ENCODE peak calls at places on chromosomes 5 and 9, in nine cellular contexts. V is hepatocyte, J is GM23248, A is MM.1S, S is OCI-LY7, K is neural progenitor cell, M is SK-N-SH, O is GM23338, Q is HCT116. H is an unnamed sample.

GRCh38 chr5:83576341-83576740 is 104.8 kb downstream of the VCAN start:
- DNase-seq in M (no peak), A (no peak), S (no peak), J (no peak), Q (no peak), K (no peak), O (no peak), V (no peak), H (peak; percentile 56)

GRCh38 chr9:124248066-124248465 is 9.7 kb upstream of the NEK6 start:
- DNase-seq in O (no peak), A (no peak), Q (no peak), S (no peak), M (no peak), K (no peak), V (no peak), J (no peak), H (no peak)

GRCh38 chr5:73299017-73299630 is 126.1 kb downstream of the TMEM174 start:
- DNase-seq in K (peak; percentile 84), A (no peak), M (peak; percentile 82), S (no peak), Q (no peak), O (peak; percentile 78), V (peak; percentile 34), J (peak; percentile 72), H (peak; percentile 52)

GRCh38 chr5:86833868-86834267 is 216.1 kb downstream of the COX7C start:
- DNase-seq in M (no peak), V (no peak), K (no peak), J (no peak), Q (no peak), S (no peak), A (no peak), O (no peak), H (no peak)

GRCh38 chr5:147538232-147538631 is 28.4 kb upstream of the DPYSL3 start:
- DNase-seq in Q (no peak), K (no peak), O (no peak), S (no peak), J (no peak), V (no peak), A (no peak), M (no peak), H (no peak)

GRCh38 chr5:52693279-52693678 is 94.4 kb upstream of the ITGA1 start:
- DNase-seq in J (peak; percentile 64), O (peak; percentile 57), V (peak; percentile 35), Q (no peak), M (peak; percentile 12), S (peak; percentile 0), A (no peak), K (peak; percentile 50), H (peak; percentile 49)

GRCh38 chr5:443239-444151 is 519 bp downstream of the EXOC3 start:
- DNase-seq in S (peak; percentile 52), K (no peak), Q (no peak), A (peak; percentile 10), J (no peak), O (no peak), V (no peak), M (no peak), H (no peak)

GRCh38 chr5:91296691-91297143 is 86.4 kb downstream of the ARRDC3 start:
- DNase-seq in A (no peak), K (no peak), V (no peak), O (no peak), S (no peak), M (no peak), Q (no peak), J (peak; percentile 93), H (no peak)

GRCh38 chr9:15227491-15227890 is 79.5 kb downstream of the TTC39B start:
- DNase-seq in A (no peak), J (no peak), V (no peak), O (no peak), K (no peak), Q (no peak), M (no peak), S (no peak), H (no peak)

DNA sequence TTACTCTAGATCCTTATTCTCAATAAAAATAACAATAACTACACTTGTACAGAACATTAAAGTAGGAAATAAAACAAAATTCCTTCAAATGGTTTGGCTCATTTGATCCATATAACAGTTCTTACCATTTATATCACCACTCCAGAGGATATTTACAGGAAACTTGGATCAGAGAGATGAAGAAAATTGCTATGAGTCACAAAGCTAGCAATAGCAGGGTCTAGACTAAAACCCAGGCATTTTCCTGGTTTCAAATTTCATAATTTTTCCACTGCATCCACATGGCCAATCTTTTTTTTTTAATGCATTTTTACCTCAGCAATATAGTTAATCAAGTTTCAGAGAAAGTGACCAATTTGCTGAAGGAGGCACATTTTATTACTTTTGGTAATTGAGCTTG is 299.2 kb downstream of the ELAVL2 start:
- DNase-seq in Q (no peak), J (no peak), K (no peak), O (no peak), A (no peak), S (no peak), V (no peak), M (no peak), H (peak; percentile 63)
- TF ChIP-seq EZH2phosphoT487 in Q (no peak), J (no peak), K (no peak), O (no peak), A (no peak), S (no peak), V (no peak), M (no peak), H (no peak)

GRCh38 chr5:138570871-138571270 is 4.3 kb downstream of the HSPA9 start:
- DNase-seq in M (no peak), S (no peak), Q (no peak), V (no peak), A (no peak), K (no peak), J (no peak), O (no peak), H (no peak)

GRCh38 chr5:138573223-138573622 is 2.0 kb downstream of the HSPA9 start:
- DNase-seq in V (no peak), A (no peak), O (no peak), S (no peak), M (no peak), J (no peak), K (no peak), Q (no peak), H (no peak)

GRCh38 chr5:138566792-138567191 is 8.4 kb downstream of the HSPA9 start:
- DNase-seq in Q (no peak), V (no peak), M (no peak), J (no peak), A (no peak), O (no peak), S (no peak), K (no peak), H (no peak)

GRCh38 chr5:138568061-138568824 is 7.0 kb downstream of the HSPA9 start:
- DNase-seq in K (no peak), V (no peak), S (no peak), Q (no peak), J (peak; percentile 27), M (peak; percentile 15), A (no peak), O (no peak), H (no peak)

DNA sequence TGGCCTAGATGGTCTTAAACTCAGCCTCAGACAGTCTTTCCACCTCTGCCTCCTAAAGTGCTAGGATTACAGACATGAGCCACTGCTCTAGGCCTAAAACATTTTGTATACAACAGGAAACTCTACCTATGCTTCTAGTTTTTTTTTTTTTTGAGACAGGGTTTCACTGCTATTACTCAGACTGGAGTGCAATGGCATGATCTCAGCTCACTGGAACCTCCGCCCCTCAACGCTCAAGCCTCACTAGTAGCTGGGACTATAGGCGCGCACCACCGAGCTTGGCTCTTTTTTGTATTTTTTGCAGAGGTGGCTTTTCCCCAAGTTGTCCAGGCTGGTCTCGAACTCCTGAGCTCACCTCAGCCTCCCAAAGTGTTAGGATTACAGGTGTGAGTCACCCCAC is 5.4 kb downstream of the HSPA9 start:
- DNase-seq in O (no peak), Q (no peak), A (no peak), S (no peak), K (no peak), V (no peak), J (peak; percentile 48), M (no peak), H (no peak)
- H3K79me2 ChIP-seq in O (peaks cover 100% of the 10 kb centered on the region), Q (peaks cover 100% of the 10 kb centered on the region), A (peaks cover 100% of the 10 kb centered on the region), S (peaks cover 92% of the 10 kb centered on the region), K (peaks cover 77% of the 10 kb centered on the region), V (peaks cover 86% of the 10 kb centered on the region), J (peaks cover 100% of the 10 kb centered on the region), M (peaks cover 99% of the 10 kb centered on the region), H (peaks cover 98% of the 10 kb centered on the region)

DNA sequence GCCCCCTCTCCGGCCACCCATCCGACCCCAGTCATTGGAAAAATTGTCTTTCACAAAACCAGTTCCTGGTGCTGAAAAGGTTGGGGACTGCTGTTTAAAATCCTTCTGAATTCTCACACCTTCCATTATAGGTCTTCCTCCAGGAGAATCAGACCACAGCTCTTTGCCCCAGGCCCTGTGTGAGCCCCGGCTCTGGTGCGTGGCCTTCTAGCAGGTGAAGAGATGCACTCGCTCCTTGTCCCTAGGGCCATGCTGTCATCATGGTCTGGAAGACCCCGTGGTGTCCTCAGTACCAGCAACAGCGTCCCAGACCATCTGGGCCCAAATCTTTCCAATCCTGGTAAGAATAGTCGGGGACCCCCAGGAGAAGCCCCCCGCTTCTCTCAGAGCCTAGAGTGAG is 95.2 kb downstream of the DAP start:
- DNase-seq in J (no peak), Q (no peak), A (no peak), V (no peak), O (no peak), M (no peak), S (no peak), K (no peak), H (no peak)
- TF ChIP-seq EZH2phosphoT487 in J (no peak), Q (no peak), A (no peak), V (no peak), O (no peak), M (no peak), S (no peak), K (no peak), H (no peak)

DNA sequence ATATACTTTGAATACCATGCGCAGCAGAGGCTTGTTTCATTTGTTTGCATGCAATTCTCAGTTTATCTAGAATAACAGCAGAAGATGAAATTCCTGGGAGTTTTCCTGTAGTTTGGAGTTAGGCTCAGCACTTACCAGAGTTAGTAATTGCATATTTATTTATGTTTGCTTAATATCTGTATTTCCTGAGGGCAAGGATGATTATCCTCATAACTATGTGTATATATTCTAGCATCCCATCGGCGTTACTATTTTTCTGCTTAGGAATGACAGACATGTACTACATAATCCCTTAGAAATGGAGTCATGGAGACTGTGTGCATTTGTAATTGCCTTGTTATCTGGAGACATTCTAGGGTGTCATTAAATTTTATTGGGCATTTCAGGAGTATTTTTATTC is 1184.8 kb downstream of the DTWD2 start:
- DNase-seq in J (no peak), O (no peak), A (no peak), M (no peak), K (no peak), V (peak; percentile 6), S (no peak), Q (no peak), H (no peak)
- H3K79me2 ChIP-seq in J (no peaks in the 10 kb centered on the region), O (no peaks in the 10 kb centered on the region), A (no peaks in the 10 kb centered on the region), M (no peaks in the 10 kb centered on the region), K (no peaks in the 10 kb centered on the region), V (no peaks in the 10 kb centered on the region), S (no peaks in the 10 kb centered on the region), Q (no peaks in the 10 kb centered on the region), H (no peaks in the 10 kb centered on the region)

GRCh38 chr5:112709416-112709815 is 28.3 kb upstream of the APC start:
- DNase-seq in S (no peak), V (no peak), Q (no peak), J (peak; percentile 6), A (no peak), K (no peak), M (no peak), O (no peak), H (no peak)
- TF ChIP-seq EZH2phosphoT487 in S (no peak), V (no peak), Q (no peak), J (no peak), A (no peak), K (no peak), M (no peak), O (no peak), H (no peak)